ENCODE peak calls at places on chromosomes 6 and 20, in seven cellular contexts. F is SJSA1; L is A549; X is activated naive CD4-positive, alpha-beta T cell treated with anti-CD3 and anti-CD28 coated beads, Interleukin-2, amount 10 ng/mL, durations not matched to agents 7 days and 5 days; M is activated effector memory CD4-positive, alpha-beta T cell treated with Interleukin-2 at 50 U/mL for 16 hours; V is NCI-H748 treated with DMSO at 0.1 percent for 48 hours; U is EH. H is an unnamed sample.

GRCh38 chr20:59645761-59646171 is 41.4 kb downstream of the PHACTR3 start:
- DNase-seq in F (no peak), L (no peak), X (no peak), M (no peak), V (no peak), U (no peak), H (no peak)

GRCh38 chr6:11769244-11769643 is 9.4 kb downstream of the ADTRP start:
- DNase-seq in F (no peak), L (no peak), X (no peak), M (no peak), V (no peak), U (peak), H (no peak)

GRCh38 chr20:51381557-51381956 is 161.0 kb downstream of the NFATC2 start:
- DNase-seq in F (no peak), L (no peak), X (no peak), M (no peak), V (no peak), U (no peak), H (no peak)

GRCh38 chr20:62395311-62396242 is 8.7 kb downstream of the RPS21 start:
- DNase-seq in F (no peak), L (no peak), X (no peak), M (no peak), V (no peak), U (peak), H (no peak)

GRCh38 chr6:40986364-40986763 is 52.7 kb downstream of the UNC5CL start:
- DNase-seq in F (peak), L (no peak), X (no peak), M (no peak), V (no peak), U (peak), H (no peak)

GRCh38 chr20:49712918-49713778 is 530 bp downstream of the B4GALT5 start:
- DNase-seq in F (peak), L (no peak), X (peak), M (peak), V (no peak), U (peak), H (no peak)

GRCh38 chr20:31602779-31603441 is 2.2 kb upstream of the ID1 start:
- DNase-seq in F (peak), L (peak), X (peak), M (peak), V (no peak), U (peak), H (peak)

GRCh38 chr6:21277601-21278043 is 315.9 kb upstream of the SOX4 start:
- DNase-seq in F (no peak), L (peak), X (no peak), M (no peak), V (no peak), U (no peak), H (no peak)

GRCh38 chr6:47512872-47513271 is 35.3 kb downstream of the CD2AP start:
- DNase-seq in F (no peak), L (peak), X (no peak), M (no peak), V (no peak), U (no peak), H (no peak)

GRCh38 chr6:144582939-144583613 is 297.9 kb downstream of the UTRN start:
- DNase-seq in F (no peak), L (no peak), X (peak), M (peak), V (peak), U (peak), H (no peak)

GRCh38 chr6:76275746-76276145 is 203.3 kb upstream of the IMPG1 start:
- DNase-seq in F (no peak), L (no peak), X (no peak), M (no peak), V (no peak), U (no peak), H (no peak)

GRCh38 chr6:1396952-1397868 is 7.8 kb downstream of the FOXF2 start:
- DNase-seq in F (peak), L (peak), X (peak), M (peak), V (peak), U (peak), H (peak)